ENCODE peak calls at places on chromosomes 2 and 18, in five cellular contexts. S, Q, I, V and D are unnamed samples.

GRCh38 chr2:83115606-83116005 is 1343.5 kb downstream of the SUCLG1 start:
- DNase-seq in S (no peak), Q (no peak), I (no peak), V (no peak), D (no peak)

GRCh38 chr2:64371727-64372126 is 82.2 kb upstream of the LGALSL start:
- DNase-seq in S (no peak), Q (no peak), I (no peak), V (no peak), D (no peak)

GRCh38 chr2:238487134-238487533 is 60.4 kb downstream of the ASB1 start:
- DNase-seq in S (no peak), Q (no peak), I (no peak), V (no peak), D (no peak)

GRCh38 chr2:29123584-29124349 is 8.6 kb downstream of the CLIP4 start:
- DNase-seq in S (no peak), Q (no peak), I (no peak), V (no peak), D (no peak)

GRCh38 chr18:415627-416612 is 84.6 kb downstream of the COLEC12 start:
- DNase-seq in S (no peak), Q (no peak), I (no peak), V (no peak), D (no peak)

GRCh38 chr2:240670950-240671349 is 11.7 kb downstream of the AQP12B start:
- DNase-seq in S (no peak), Q (no peak), I (no peak), V (no peak), D (no peak)

GRCh38 chr18:67266591-67267237 is 249.8 kb downstream of the DSEL start:
- DNase-seq in S (no peak), Q (no peak), I (no peak), V (no peak), D (no peak)

GRCh38 chr2:153819501-153819900 is 52.2 kb upstream of the GALNT13 start:
- DNase-seq in S (no peak), Q (no peak), I (no peak), V (no peak), D (no peak)

GRCh38 chr2:8986327-8986976 is 17.0 kb downstream of the MBOAT2 start:
- DNase-seq in S (no peak), Q (no peak), I (no peak), V (no peak), D (no peak)

GRCh38 chr18:75530548-75531211 is 103.2 kb upstream of the SMIM21 start:
- DNase-seq in S (no peak), Q (no peak), I (no peak), V (no peak), D (no peak)

GRCh38 chr18:62524443-62525200 is 1.8 kb downstream of the ZCCHC2 start:
- DNase-seq in S (peak; percentile 37), Q (peak; percentile 58), I (peak; percentile 95), V (peak; percentile 63), D (peak; percentile 18)

DNA sequence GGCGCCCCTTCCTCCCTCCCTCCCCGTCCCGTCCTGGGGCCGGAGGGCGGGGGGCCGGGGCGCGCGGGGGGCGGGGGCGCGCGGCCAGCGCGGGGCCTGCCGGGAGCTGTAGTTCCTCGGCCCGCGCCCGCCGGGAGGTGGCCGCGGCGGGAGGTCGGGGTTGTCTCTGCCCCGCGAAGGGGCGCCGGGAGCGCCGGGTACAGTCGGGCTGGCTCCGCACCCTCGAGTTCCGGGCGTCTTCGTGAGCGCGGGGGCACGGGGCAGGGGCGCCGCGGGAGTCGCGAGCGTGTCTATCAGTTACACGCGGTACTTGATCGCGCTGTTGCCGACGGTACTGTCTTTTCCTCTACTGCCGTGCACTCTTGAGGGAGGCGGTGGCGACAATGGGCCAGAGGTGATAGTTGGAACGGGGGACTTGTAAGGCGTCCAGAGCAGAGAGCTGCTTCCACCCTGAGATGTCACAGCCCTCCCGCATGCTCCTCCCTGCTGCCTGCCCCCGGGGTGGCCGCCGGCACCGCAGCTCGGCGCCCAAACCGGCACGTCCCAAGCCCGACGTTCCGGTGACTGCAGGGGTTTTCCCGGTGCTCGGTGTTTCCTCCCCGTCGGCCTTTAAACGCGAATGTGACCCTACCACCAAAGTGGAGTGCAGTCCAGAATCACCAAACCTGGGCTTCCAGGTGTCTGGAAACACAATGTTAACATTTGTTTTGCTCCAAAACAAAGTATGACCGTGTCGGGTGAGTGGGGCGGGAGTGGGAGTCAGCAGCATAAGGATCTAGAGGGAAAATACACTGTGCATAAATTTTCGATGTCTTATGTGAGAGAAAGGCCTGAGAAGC is at the start of gene PRKD3:
- DNase-seq in S (peak; percentile 60), Q (peak; percentile 44), I (no peak), V (peak; percentile 69), D (no peak)
- TF ChIP-seq POLR2A in S (peak; percentile 32), Q (no peak), I (no peak), V (peak; percentile 61), D (peak; percentile 71)

DNA sequence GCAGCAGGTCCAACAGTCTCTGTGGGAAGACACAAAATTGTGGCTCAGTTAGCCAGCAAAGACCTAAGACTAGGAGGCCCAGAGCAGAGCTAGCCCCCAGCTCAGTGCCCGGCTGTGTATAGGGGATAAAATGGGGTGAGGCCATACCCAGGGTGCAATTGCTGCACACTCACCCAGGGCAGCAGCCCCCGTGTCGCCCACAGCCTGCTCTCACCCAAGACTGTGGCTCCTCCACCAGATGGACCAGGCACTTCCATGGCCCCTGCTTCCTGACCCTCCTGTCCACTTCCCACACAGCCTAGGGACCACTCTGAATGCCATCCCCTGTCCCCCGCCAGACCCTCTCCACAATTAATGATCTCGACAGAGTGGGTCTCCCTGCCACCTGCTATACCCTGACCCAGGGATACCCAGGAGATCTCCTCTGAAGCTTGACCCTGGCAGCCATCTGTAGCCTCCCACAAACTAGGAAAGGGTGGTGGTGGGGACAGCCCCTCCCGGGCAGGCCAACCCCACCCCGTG is 85.7 kb downstream of the HS1BP3 start:
- DNase-seq in S (no peak), Q (no peak), I (no peak), V (no peak), D (no peak)
- TF ChIP-seq CTCF in S (no peak), Q (no peak), I (no peak), V (no peak), D (no peak)

DNA sequence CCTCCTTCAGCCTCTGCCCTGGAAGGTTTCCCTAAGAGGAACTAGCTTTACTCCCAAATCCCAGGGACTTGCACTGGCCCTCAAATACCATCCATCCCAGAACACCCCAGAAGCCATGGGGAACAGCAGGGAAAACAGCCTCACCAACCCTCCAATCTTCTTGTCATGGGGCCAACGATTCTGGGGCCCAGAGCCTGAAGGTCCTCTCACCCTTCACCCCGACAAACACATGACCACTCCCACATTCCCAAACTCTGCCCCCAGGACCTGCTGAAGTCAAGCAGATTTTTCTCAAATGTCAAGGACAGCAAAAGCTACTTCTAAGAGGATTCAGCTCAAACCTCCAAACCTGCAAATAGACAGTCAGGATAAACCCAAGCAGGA is 143.5 kb downstream of the ZFP36L2 start:
- DNase-seq in S (no peak), Q (no peak), I (peak; percentile 28), V (no peak), D (no peak)
- TF ChIP-seq POLR2A in S (no peak), Q (no peak), I (no peak), V (no peak), D (no peak)

DNA sequence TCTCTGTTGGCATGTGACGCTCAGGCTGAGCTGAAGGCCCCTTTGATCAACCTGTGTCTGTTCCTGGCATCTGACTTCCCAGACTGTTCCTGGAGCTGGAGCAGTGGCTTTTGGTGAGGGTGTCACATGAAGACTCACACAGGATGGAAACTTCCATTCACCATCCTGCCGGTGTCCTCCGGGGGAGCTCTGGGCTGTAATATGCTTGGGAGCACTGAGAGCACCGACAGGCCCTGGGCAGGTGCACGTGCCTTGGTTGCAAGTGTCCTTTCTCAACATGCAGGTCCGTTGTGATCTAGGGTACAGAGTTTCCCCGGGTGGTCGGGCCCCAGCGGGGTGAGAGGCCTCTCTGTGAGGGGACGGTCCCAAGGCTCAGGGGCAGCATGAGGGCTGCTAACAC is 24.8 kb upstream of the GBX2 start:
- DNase-seq in S (no peak), Q (no peak), I (no peak), V (no peak), D (no peak)
- TF ChIP-seq CTCF in S (no peak), Q (no peak), I (no peak), V (no peak), D (no peak)

GRCh38 chr2:32715981-32716380 is 88.1 kb downstream of the TTC27 start:
- DNase-seq in S (no peak), Q (no peak), I (no peak), V (no peak), D (no peak)

GRCh38 chr2:32714521-32714920 is 86.7 kb downstream of the TTC27 start:
- DNase-seq in S (no peak), Q (no peak), I (no peak), V (no peak), D (no peak)

GRCh38 chr2:32718752-32719151 is 90.9 kb downstream of the TTC27 start:
- DNase-seq in S (no peak), Q (no peak), I (no peak), V (no peak), D (no peak)

GRCh38 chr2:32715391-32715841 is 87.6 kb downstream of the TTC27 start:
- DNase-seq in S (no peak), Q (no peak), I (no peak), V (no peak), D (no peak)

GRCh38 chr2:32716598-32716997 is 88.7 kb downstream of the TTC27 start:
- DNase-seq in S (no peak), Q (no peak), I (no peak), V (no peak), D (no peak)
- TF ChIP-seq POLR2A in S (no peak), Q (no peak), I (no peak), V (no peak), D (no peak)